ENCODE peak calls at places on chromosome 14, in nine cellular contexts. B, A, U, X, K, N, Y, F and D are unnamed samples.
A peak's percentile ranks its signal among the peaks of the same experiment; 100 is the strongest.

GRCh38 chr14:101224356-101225115 is 321.0 kb upstream of the RTL1 start:
- DNase-seq in B (no peak), A (no peak), U (no peak), X (no peak), K (no peak), N (no peak), Y (no peak), F (no peak), D (no peak)

GRCh38 chr14:105844047-105844630 is 317.8 kb downstream of the TMEM121 start:
- DNase-seq in B (no peak), A (no peak), U (no peak), X (no peak), K (no peak), N (no peak), Y (no peak), F (no peak), D (no peak)

GRCh38 chr14:73665130-73665529 is 20.3 kb downstream of the DNAL1 start:
- DNase-seq in B (no peak), A (no peak), U (no peak), X (no peak), K (no peak), N (no peak), Y (no peak), F (no peak), D (no peak)

GRCh38 chr14:36070056-36071043 is 106.2 kb downstream of the PTCSC3 start:
- DNase-seq in B (peak; percentile 1), A (peak; percentile 48), U (peak; percentile 71), X (peak; percentile 67), K (no peak), N (no peak), Y (no peak), F (peak; percentile 17), D (peak; percentile 18)

GRCh38 chr14:65696801-65697200 is 284.3 kb downstream of the FUT8 start:
- DNase-seq in B (no peak), A (peak; percentile 2), U (peak; percentile 21), X (peak; percentile 12), K (no peak), N (no peak), Y (no peak), F (no peak), D (no peak)

GRCh38 chr14:93114713-93115068 is 1.0 kb downstream of the ITPK1 start:
- DNase-seq in B (no peak), A (no peak), U (no peak), X (no peak), K (peak; percentile 32), N (peak; percentile 77), Y (no peak), F (no peak), D (no peak)

GRCh38 chr14:68913516-68913915 is 65.6 kb downstream of the ACTN1 start:
- DNase-seq in B (no peak), A (no peak), U (no peak), X (no peak), K (no peak), N (no peak), Y (no peak), F (no peak), D (no peak)

GRCh38 chr14:21846227-21846885 is 172.7 kb upstream of the OR4E1 start:
- DNase-seq in B (peak; percentile 52), A (peak; percentile 27), U (no peak), X (peak; percentile 56), K (no peak), N (no peak), Y (peak; percentile 49), F (no peak), D (no peak)

GRCh38 chr14:30034049-30034635 is 106.5 kb upstream of the PRKD1 start:
- DNase-seq in B (no peak), A (no peak), U (peak; percentile 51), X (no peak), K (no peak), N (no peak), Y (no peak), F (no peak), D (no peak)

GRCh38 chr14:76951149-76951548 is 77.4 kb downstream of the IRF2BPL start:
- DNase-seq in B (no peak), A (no peak), U (peak; percentile 77), X (no peak), K (no peak), N (no peak), Y (no peak), F (no peak), D (no peak)

GRCh38 chr14:60878536-60878935 is 102.3 kb downstream of the TRMT5 start:
- DNase-seq in B (no peak), A (no peak), U (peak; percentile 78), X (no peak), K (no peak), N (no peak), Y (no peak), F (no peak), D (no peak)